ENCODE peak calls at places on chromosomes 11 and 22, in seven cellular contexts. X is activated T-cell treated with anti-CD3 and anti-CD28 coated beads for 1 hour, N is amygdala, Z is neuronal stem cell, Q is skeletal muscle cell, M is NCI-H2029 treated with DMSO at 0.1 percent for 48 hours, F is GM06990. J is an unnamed sample.

GRCh38 chr11:94968334-94968958 is 4.9 kb downstream of the CWC15 start:
- DNase-seq in Q (no peak), X (no peak), Z (no peak), N (no peak), F (no peak), M (no peak), J (no peak)

GRCh38 chr11:92830382-92831148 is 138.9 kb upstream of the MTNR1B start:
- DNase-seq in Z (no peak), N (no peak), X (no peak), Q (no peak), F (no peak), M (peak), J (peak)

GRCh38 chr11:45332486-45332934 is 46.4 kb upstream of the SYT13 start:
- DNase-seq in Z (peak), F (no peak), M (peak), N (no peak), Q (no peak), X (peak), J (no peak)

GRCh38 chr11:27211370-27212127 is 151.5 kb downstream of the CCDC34 start:
- DNase-seq in M (no peak), Q (no peak), X (no peak), N (no peak), Z (no peak), F (no peak), J (peak)

GRCh38 chr11:64283092-64283491 is 1.4 kb downstream of the BAD start:
- DNase-seq in Q (no peak), N (no peak), F (no peak), Z (no peak), X (no peak), M (no peak), J (no peak)

GRCh38 chr11:68928108-68928429 is 24.4 kb downstream of the IGHMBP2 start:
- DNase-seq in N (no peak), X (no peak), F (no peak), Z (no peak), M (no peak), Q (no peak), J (no peak)

GRCh38 chr22:45968751-45969413 is 8.1 kb downstream of the WNT7B start:
- DNase-seq in Z (no peak), Q (peak), X (no peak), F (no peak), N (no peak), M (no peak), J (no peak)

GRCh38 chr11:132028380-132029240 is 658.2 kb downstream of the NTM start:
- DNase-seq in F (no peak), X (no peak), M (no peak), Q (peak), Z (peak), N (no peak), J (peak)

GRCh38 chr11:32176223-32176811 is 85.4 kb downstream of the RCN1 start:
- DNase-seq in Z (peak), X (peak), Q (peak), N (peak), M (peak), F (no peak), J (peak)

GRCh38 chr22:17945156-17945850 is 79.1 kb downstream of the MICAL3 start:
- DNase-seq in M (no peak), X (no peak), Q (no peak), N (no peak), F (no peak), Z (no peak), J (no peak)

GRCh38 chr11:127859941-127860354 is 727.4 kb downstream of the ETS1 start:
- DNase-seq in X (no peak), Z (no peak), F (no peak), N (no peak), M (no peak), Q (no peak), J (no peak)

GRCh38 chr22:39265143-39265542 is 20.4 kb upstream of the PDGFB start:
- DNase-seq in M (no peak), F (no peak), N (no peak), Q (no peak), Z (no peak), X (no peak), J (no peak)

GRCh38 chr11:130599073-130599654 is 150.7 kb downstream of the ADAMTS15 start:
- DNase-seq in Q (no peak), Z (no peak), N (no peak), X (no peak), F (no peak), M (no peak), J (no peak)

GRCh38 chr11:110808291-110808690 is 96.1 kb upstream of the ARHGAP20 start:
- DNase-seq in F (no peak), N (no peak), M (no peak), Z (no peak), X (no peak), Q (no peak), J (no peak)

GRCh38 chr22:35601743-35602633 is 15.1 kb downstream of the MB start:
- DNase-seq in X (no peak), Z (no peak), M (no peak), F (no peak), N (no peak), Q (no peak), J (no peak)

GRCh38 chr11:125494601-125494986 is 1.5 kb downstream of the FEZ1 start:
- DNase-seq in X (no peak), F (no peak), N (peak), M (no peak), Z (no peak), Q (no peak), J (no peak)

GRCh38 chr11:97974798-97975498 is 1045.8 kb upstream of the CNTN5 start:
- DNase-seq in Q (no peak), Z (no peak), N (no peak), F (no peak), X (no peak), M (no peak), J (no peak)

GRCh38 chr22:20095521-20095920 is 15.5 kb downstream of the DGCR8 start:
- DNase-seq in Q (no peak), X (no peak), Z (no peak), F (no peak), N (no peak), M (no peak), J (no peak)

GRCh38 chr11:18802381-18803257 is 11.0 kb upstream of the PTPN5 start:
- DNase-seq in Q (peak), N (no peak), Z (peak), F (no peak), X (peak), M (peak), J (peak)

GRCh38 chr11:118618991-118619375 is 11.6 kb downstream of the PHLDB1 start:
- DNase-seq in Q (peak), F (no peak), N (no peak), M (no peak), X (no peak), Z (no peak), J (no peak)

GRCh38 chr11:72918825-72919224 is 104.6 kb downstream of the ATG16L2 start:
- DNase-seq in F (no peak), M (no peak), Z (no peak), N (no peak), X (no peak), Q (no peak), J (no peak)

J was measured in Jurkat, Clone E6-1.